ENCODE peak calls at places on chromosomes 16 and 17, in four cellular contexts. E is IMR-90, Z is H9, L is H1. Y is an unnamed sample.

GRCh38 chr17:20191066-20191465 is 181.9 kb downstream of the SPECC1 start:
- DNase-seq in Z (no peak), E (peak), L (no peak), Y (no peak)

GRCh38 chr17:2822358-2822757 is 26.1 kb downstream of the RAP1GAP2 start:
- DNase-seq in E (no peak), Z (no peak), L (no peak), Y (no peak)

GRCh38 chr17:58219789-58220183 is 731 bp upstream of the MKS1 start:
- DNase-seq in L (no peak), Z (no peak), E (no peak), Y (no peak)

GRCh38 chr16:57863434-57864160 is 61.3 kb upstream of the KIFC3 start:
- DNase-seq in E (peak), Z (peak), L (no peak), Y (peak)

GRCh38 chr16:28606291-28607115 is 3.3 kb downstream of the SULT1A1 start:
- DNase-seq in L (no peak), E (no peak), Z (no peak), Y (no peak)

GRCh38 chr17:82590881-82591539 is 57.2 kb downstream of the WDR45B start:
- DNase-seq in L (no peak), Z (no peak), E (no peak), Y (no peak)

GRCh38 chr17:75406222-75406615 is 741 bp upstream of the GRB2 start:
- DNase-seq in L (no peak), Z (peak), E (no peak), Y (no peak)

GRCh38 chr17:74447628-74448159 is 15.8 kb downstream of the GPRC5C start:
- DNase-seq in E (no peak), L (no peak), Z (no peak), Y (no peak)

GRCh38 chr17:76139801-76140660 is 1.0 kb downstream of the FOXJ1 start:
- DNase-seq in Z (peak), E (no peak), L (peak), Y (peak)

GRCh38 chr16:82671743-82672142 is 45.0 kb downstream of the CDH13 start:
- DNase-seq in E (no peak), Z (no peak), L (peak), Y (peak)

GRCh38 chr17:55722742-55723487 is at the start of gene TMEM100:
- DNase-seq in L (no peak), E (peak), Z (no peak), Y (peak)

GRCh38 chr17:62017496-62017895 is 47.6 kb downstream of the MED13 start:
- DNase-seq in Z (no peak), L (no peak), E (peak), Y (no peak)

GRCh38 chr17:64781810-64782555 is 119.9 kb upstream of the SMURF2 start:
- DNase-seq in E (no peak), Z (no peak), L (peak), Y (no peak)

GRCh38 chr16:55815320-55815719 is 17.6 kb downstream of the CES1 start:
- DNase-seq in E (no peak), L (no peak), Z (no peak), Y (no peak)
- H2AK5ac ChIP-seq in E (no peak), L (no peak), Z (no peak), Y (no peak)

DNA sequence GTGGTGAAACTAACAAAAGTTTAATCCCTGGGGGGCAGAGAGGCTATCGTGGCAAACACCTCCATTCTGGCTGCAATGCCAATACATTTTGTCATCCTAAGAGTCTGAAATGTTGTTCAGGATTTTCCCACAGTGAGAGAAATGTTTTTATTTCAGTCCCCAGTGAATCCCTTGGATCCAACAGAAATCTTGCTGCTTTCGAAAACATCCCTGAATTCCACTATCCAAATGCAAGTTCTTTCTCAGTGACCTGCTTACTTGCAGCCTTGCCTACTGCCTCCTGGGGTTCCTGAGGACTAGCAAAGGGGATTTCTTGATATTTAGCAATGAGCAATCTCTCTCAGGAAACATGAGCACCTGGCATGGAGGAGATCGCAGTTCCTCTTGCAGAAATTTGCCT is 202.1 kb upstream of the IRX3 start:
- DNase-seq in Z (no peak), E (no peak), L (no peak), Y (no peak)
- H4K5ac ChIP-seq in Z (no peak), E (no peak), L (no peak), Y (no peak)

GRCh38 chr17:42018988-42019387 is 902 bp upstream of the NKIRAS2 start:
- DNase-seq in Z (no peak), E (no peak), L (no peak), Y (no peak)

GRCh38 chr17:42016952-42017865 is at the start of gene DNAJC7:
- DNase-seq in L (peak), E (peak), Z (peak), Y (peak)

GRCh38 chr17:42017866-42018200 is 594 bp upstream of the DNAJC7 start:
- DNase-seq in L (no peak), Z (peak), E (no peak), Y (peak)

GRCh38 chr17:42018339-42018738 is 1.1 kb upstream of the DNAJC7 start:
- DNase-seq in Z (peak), E (no peak), L (no peak), Y (peak)

GRCh38 chr17:42019509-42020404 is at the start of gene NKIRAS2:
- DNase-seq in L (peak), Z (peak), E (peak), Y (peak)
- H2AK5ac ChIP-seq in L (no peak), Z (no peak), E (no peak), Y (peak)

GRCh38 chr17:51668155-51668962 is 408.0 kb downstream of the UTP18 start:
- DNase-seq in L (no peak), Z (no peak), E (no peak), Y (no peak)

GRCh38 chr17:51666971-51667721 is 406.8 kb downstream of the UTP18 start:
- DNase-seq in Z (no peak), E (no peak), L (no peak), Y (no peak)

GRCh38 chr17:51667722-51668083 is 407.4 kb downstream of the UTP18 start:
- DNase-seq in Z (no peak), L (no peak), E (no peak), Y (no peak)

GRCh38 chr17:51670899-51671298 is 410.6 kb downstream of the UTP18 start:
- DNase-seq in E (no peak), Z (no peak), L (no peak), Y (no peak)

DNA sequence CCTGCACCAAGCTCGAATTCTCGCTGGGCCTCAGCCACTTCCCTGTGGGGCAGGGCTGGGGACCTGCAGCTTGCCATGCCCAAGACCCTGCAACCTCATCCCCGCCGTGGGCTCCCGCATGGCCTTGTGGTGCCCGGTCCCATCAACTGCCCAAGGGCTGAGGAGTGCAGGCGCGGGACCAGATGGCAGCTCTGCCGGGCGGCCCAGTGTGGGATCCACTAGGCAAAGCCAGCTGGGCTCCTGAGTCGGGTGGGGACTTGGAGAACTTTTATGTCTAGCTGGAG is 408.6 kb downstream of the UTP18 start:
- DNase-seq in Z (no peak), E (no peak), L (no peak), Y (no peak)
- H4K5ac ChIP-seq in Z (no peak), E (no peak), L (no peak), Y (no peak)

GRCh38 chr16:50594332-50595260 is 46.4 kb downstream of the NKD1 start:
- DNase-seq in Z (no peak), L (no peak), E (no peak), Y (no peak)

GRCh38 chr16:50592996-50593395 is 44.8 kb downstream of the NKD1 start:
- DNase-seq in E (no peak), L (no peak), Z (no peak), Y (no peak)

GRCh38 chr16:50593410-50594139 is 45.4 kb downstream of the NKD1 start:
- DNase-seq in Z (peak), L (peak), E (no peak), Y (peak)

GRCh38 chr16:50591209-50591608 is 43.0 kb downstream of the NKD1 start:
- DNase-seq in Z (no peak), E (no peak), L (no peak), Y (no peak)

DNA sequence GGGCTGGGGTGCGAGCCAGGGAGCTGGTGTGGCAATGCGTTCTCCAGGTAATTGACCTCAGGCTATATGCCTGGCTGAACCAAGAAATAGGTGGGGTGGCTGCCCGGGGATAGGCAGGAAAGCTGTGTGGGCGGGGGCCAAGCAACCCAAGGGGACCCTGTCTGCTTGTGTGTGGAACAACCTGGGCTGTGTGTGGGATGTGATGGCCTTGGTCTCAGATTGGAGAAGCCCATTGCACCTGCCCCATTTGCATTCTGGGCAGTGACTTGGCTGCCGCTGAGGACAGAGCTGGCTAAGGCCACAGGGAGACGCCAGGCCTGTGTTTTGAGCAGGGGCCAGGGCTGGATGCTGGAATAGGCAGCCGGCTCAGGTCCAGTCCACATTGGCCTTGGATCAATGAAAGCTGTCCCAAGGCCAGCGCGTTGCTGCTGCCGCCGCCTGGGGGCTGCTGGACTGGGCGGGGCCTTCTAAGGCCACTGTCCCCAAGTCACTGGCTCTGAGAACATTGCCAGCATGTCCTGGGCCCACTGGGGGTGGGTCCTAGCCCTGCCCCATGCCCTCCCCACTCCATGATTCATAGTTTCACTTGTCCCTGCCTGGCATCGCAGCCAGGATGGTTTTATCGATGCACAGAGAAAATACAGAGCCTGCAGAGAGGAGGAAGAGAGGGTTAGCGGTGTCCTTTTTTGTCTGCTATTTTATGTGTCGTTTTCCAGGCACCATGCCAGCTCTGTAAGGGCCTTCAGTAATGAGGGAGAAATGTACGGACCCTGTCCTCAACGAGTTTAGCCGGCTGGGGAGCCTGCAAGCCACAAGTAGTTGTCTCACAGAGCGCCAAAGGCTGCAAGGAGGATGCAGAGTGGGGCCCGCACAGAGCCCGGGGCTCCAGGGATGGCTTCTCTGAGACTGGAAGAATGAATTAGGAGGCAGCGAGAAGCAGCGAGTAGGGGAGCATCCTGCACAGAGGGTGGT is 43.9 kb downstream of the NKD1 start:
- DNase-seq in E (no peak), L (no peak), Z (no peak), Y (no peak)
- H2AK5ac ChIP-seq in E (no peak), L (no peak), Z (no peak), Y (no peak)

DNA sequence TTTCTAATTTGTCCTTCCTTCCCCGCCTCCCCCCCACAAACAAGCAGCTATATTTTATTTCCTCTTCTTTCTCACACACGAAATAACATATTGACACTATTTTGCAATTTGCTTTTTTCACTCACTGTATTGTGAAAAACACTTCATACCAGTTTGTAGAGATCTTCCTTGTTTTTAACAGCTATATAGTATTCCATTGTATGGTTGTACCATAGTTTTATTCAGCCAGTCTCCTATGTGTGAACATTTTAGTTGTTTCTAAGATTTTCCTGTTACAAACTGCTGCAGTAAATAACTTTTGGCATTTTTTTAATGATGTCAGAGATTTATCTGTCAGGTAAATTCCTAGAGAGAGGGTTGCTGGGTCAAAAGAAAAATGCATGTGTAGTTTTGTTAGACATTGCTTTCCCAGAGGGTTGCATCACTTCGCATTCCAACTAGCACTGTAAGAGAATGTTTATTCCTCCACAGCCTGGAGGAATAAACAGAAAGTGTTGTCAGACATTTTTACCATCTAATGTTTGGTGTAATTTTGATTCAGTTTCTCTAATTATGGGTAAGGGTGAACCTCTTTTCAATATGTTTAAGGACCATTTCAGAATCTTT is 101.2 kb downstream of the MRTFB start:
- DNase-seq in Z (no peak), E (peak), L (no peak), Y (no peak)
- H4K5ac ChIP-seq in Z (no peak), E (no peak), L (no peak), Y (no peak)

GRCh38 chr16:16155234-16155633 is 68.1 kb downstream of the ABCC6 start:
- DNase-seq in L (no peak), Z (no peak), E (no peak), Y (no peak)
- H2AK5ac ChIP-seq in L (no peak), Z (no peak), E (no peak), Y (no peak)

DNA sequence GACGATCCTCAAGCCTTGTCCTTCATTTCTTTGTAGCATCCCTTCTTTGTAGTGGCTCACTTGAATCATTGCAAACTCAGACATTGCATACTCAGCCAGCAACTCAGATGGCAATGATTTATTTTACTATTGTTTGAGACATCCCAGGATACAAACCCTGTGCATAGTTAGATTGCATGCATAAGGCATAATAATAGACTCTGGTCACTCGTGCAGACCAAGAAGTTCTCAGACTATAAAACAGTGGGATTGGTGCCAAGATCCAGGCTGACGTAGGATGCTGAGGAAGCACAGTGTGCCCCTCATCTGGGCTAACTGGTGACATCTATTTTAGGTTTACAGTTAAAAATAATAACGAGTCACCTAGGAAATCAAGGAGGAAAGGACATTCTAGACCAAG is 142.3 kb downstream of the PMP22 start:
- DNase-seq in E (no peak), Z (no peak), L (no peak), Y (no peak)
- H4K5ac ChIP-seq in E (no peak), Z (no peak), L (no peak), Y (no peak)

GRCh38 chr16:25063865-25064264 is 47.7 kb upstream of the LCMT1 start:
- DNase-seq in L (no peak), Z (no peak), E (peak), Y (no peak)
- H2AK5ac ChIP-seq in L (peak), Z (no peak), E (peak), Y (no peak)

GRCh38 chr17:66953661-66954060 is 10.8 kb upstream of the CACNG4 start:
- DNase-seq in L (no peak), Z (no peak), E (no peak), Y (no peak)
- H4K5ac ChIP-seq in L (no peak), Z (no peak), E (no peak), Y (no peak)

Y was measured in mesendoderm.